ENCODE peak calls at places on chromosomes 16 and 17, in seven cellular contexts. W is vagina, N is H1, B is esophagus muscularis mucosa, Y is GM12892, R is spleen, J is GM23338. P is an unnamed sample.

GRCh38 chr16:10197003-10197402 is 14.8 kb upstream of the GRIN2A start:
- DNase-seq in W (no peak), B (no peak), J (no peak), Y (no peak), R (no peak), N (no peak), P (no peak)

GRCh38 chr16:25256821-25257503 is 683 bp downstream of the ZKSCAN2 start:
- DNase-seq in N (no peak), W (peak), B (no peak), J (peak), R (peak), Y (no peak), P (no peak)

GRCh38 chr17:67260051-67260987 is 15.3 kb upstream of the HELZ start:
- DNase-seq in J (no peak), W (no peak), B (no peak), N (no peak), R (no peak), Y (no peak), P (peak)

GRCh38 chr17:83056583-83057396 is 22.6 kb upstream of the METRNL start:
- DNase-seq in J (no peak), R (peak), N (no peak), Y (no peak), W (peak), B (no peak), P (peak)

GRCh38 chr17:15184872-15185624 is 80.1 kb downstream of the PMP22 start:
- DNase-seq in J (no peak), W (no peak), B (no peak), Y (no peak), R (no peak), N (no peak), P (no peak)

GRCh38 chr17:78716814-78717393 is 65.2 kb downstream of the CYTH1 start:
- DNase-seq in B (no peak), Y (no peak), R (peak), J (peak), N (no peak), W (no peak), P (peak)

GRCh38 chr17:27502526-27503324 is 46.5 kb downstream of the KSR1 start:
- DNase-seq in W (no peak), Y (no peak), B (no peak), R (no peak), J (no peak), N (no peak), P (no peak)

GRCh38 chr16:11621920-11622651 is 35.4 kb upstream of the LITAF start:
- DNase-seq in B (no peak), N (no peak), W (no peak), R (peak), J (no peak), Y (peak), P (no peak)

GRCh38 chr17:48499248-48499647 is 31.6 kb downstream of the HOXB1 start:
- DNase-seq in R (no peak), Y (no peak), W (no peak), B (no peak), N (no peak), J (no peak), P (no peak)

GRCh38 chr16:47887496-47887895 is 268.3 kb downstream of the ABCC12 start:
- DNase-seq in W (no peak), B (no peak), N (peak), Y (no peak), J (peak), R (no peak), P (no peak)

GRCh38 chr16:87226926-87227650 is 90.1 kb downstream of the C16orf95 start:
- DNase-seq in B (no peak), N (no peak), J (no peak), Y (no peak), R (no peak), W (no peak), P (no peak)

GRCh38 chr16:64964126-64964540 is 157.7 kb downstream of the CDH11 start:
- DNase-seq in Y (no peak), R (no peak), N (no peak), J (no peak), W (no peak), B (no peak), P (no peak)

GRCh38 chr17:44307387-44308186 is 814 bp upstream of the RUNDC3A start:
- DNase-seq in Y (no peak), N (no peak), W (no peak), J (peak), R (peak), B (no peak), P (peak)

GRCh38 chr17:62705116-62705515 is 77.6 kb downstream of the MRC2 start:
- DNase-seq in J (no peak), B (no peak), Y (no peak), N (no peak), W (no peak), R (peak), P (peak)

GRCh38 chr16:974001-974601 is 3.3 kb upstream of the LMF1 start:
- DNase-seq in R (no peak), B (no peak), W (no peak), Y (no peak), N (no peak), J (no peak), P (no peak)

GRCh38 chr17:36591434-36592315 is at the start of gene DHRS11:
- DNase-seq in W (no peak), J (peak), Y (peak), R (peak), N (peak), B (no peak), P (peak)

DNA sequence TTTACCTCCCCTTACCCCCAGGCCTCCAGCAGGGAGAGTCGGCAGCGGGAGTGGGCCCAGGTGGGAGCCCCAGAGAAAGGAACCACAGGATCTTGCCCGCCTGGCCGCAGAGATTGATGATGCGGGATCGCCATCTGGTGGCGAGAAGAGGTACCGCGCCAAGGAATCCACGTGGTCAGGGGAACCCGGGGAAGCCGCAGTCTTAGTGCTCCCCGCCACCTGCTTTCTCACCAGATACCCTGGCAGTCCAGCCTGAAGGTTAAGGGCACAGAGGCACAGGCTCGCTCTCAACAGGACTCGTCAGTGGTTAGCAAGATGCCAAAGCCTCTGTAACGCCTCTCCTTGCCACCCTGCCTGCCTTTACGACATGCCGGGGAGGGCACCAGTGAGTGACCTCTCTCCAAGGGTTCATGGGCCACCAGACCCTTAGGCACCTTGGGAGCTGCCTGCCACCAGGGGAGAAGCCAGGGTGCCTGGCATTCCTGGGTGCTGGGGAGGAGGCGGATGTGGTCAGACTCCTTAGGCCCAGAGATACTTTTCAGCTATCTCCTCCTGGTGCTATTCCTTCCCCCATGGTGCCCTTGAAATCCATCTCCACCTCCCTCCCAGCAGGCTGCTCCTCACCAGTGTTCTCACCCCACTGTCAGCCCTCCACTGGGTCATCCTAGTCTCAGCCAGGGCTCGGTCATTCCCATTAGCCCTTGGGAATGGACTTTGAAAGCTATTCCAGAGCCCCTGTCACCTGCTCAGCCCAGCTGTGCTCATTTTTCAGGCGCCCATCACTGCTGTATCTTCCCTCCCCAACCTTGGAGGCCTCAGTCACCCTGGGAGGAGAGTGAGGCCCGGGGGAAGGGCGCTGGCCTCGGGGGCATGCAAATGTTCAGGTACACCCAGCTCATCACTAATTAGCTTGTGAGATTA is 5.4 kb upstream of the RHBDF2 start:
- DNase-seq in W (no peak), Y (no peak), B (no peak), J (peak), R (peak), N (peak), P (peak)
- TF ChIP-seq POLR2AphosphoS5 in W (no peak), Y (no peak), B (no peak), J (no peak), R (peak), N (no peak), P (no peak)

DNA sequence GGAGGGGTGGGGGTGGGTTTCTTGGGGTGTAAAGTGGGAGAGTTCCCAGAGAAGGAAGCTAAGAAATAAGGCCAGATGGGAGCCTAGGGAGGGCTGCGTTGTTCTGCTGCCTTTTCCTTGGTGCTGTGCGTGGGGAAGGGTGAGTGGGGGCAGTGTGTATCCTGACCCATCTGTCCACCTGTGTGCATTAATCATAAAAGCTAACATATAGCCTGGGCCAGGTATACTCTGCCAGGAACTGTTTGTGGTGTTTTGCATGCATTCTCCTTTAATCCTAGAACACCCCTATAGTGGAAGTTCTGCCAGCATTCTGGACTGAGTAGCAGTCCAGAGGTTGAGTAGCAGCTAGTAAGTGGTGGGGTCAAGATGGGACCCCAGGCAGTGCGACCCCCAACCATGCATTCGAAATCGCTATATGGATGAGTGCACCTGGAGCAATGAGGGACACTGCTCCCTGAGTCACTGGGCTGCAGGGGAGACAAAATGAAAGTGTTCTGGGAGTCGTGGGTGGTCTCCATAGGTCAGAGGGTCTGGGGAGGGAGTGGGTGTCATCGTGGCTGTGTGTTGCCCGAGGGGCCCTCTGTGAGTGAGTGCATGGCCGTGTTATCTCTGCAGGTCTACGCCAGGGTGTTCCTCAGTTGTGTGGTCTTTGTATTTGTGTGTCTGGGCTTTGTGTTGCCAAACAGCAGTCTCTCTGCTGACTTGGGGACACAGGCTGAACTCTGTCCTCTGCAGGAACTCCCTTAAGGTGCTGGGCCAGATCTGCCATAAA is 1.3 kb downstream of the ERBB2 start:
- DNase-seq in W (no peak), J (peak), Y (no peak), B (no peak), R (no peak), N (no peak), P (no peak)
- TF ChIP-seq POLR2AphosphoS5 in W (no peak), J (no peak), Y (no peak), B (no peak), R (no peak), N (no peak), P (no peak)

DNA sequence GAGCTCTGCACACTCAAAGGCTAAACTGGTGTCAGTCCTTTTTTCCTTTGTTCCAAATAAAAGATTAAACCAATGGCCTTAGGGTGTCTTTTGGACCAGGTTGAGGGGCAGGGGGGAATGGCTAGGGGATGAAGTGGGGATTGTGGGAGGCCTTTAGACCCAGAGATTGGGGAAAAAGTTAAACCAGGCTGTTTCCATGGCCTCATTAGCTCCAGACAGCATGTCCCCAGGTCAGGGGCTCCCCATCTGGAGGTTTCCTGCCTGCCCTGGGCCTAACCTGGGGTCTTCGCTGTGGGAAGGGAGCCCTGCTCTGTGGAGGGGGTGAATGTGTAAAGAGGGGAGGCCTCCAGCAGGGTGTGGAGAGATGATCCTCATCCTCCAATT is 10.3 kb downstream of the FKBP10 start:
- DNase-seq in N (no peak), B (no peak), R (no peak), J (no peak), Y (no peak), W (no peak), P (no peak)
- TF ChIP-seq POLR2AphosphoS5 in N (no peak), B (no peak), R (no peak), J (no peak), Y (no peak), W (no peak), P (no peak)

DNA sequence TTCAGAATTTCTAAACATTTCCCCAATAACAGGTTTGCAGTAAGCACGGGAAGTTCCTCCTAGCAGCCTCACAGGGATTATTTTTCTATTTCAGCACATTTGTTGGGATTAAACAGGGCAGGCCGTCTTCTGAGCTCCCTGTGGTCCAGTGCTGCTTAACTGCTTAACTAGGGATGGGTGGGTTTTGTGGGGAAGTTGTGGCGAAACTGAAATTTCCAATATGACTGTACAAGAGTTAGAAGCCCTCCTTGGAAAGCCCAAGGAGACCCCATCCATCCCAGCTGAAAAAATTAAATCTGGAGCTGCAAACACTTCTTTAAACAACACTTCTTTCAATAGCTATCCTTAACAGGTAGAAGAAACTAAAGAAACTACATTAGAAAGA is 22.2 kb downstream of the FAM117A start:
- DNase-seq in Y (no peak), N (no peak), B (no peak), W (no peak), R (no peak), J (no peak), P (no peak)
- TF ChIP-seq POLR2AphosphoS5 in Y (no peak), N (no peak), B (no peak), W (no peak), R (no peak), J (no peak), P (no peak)

DNA sequence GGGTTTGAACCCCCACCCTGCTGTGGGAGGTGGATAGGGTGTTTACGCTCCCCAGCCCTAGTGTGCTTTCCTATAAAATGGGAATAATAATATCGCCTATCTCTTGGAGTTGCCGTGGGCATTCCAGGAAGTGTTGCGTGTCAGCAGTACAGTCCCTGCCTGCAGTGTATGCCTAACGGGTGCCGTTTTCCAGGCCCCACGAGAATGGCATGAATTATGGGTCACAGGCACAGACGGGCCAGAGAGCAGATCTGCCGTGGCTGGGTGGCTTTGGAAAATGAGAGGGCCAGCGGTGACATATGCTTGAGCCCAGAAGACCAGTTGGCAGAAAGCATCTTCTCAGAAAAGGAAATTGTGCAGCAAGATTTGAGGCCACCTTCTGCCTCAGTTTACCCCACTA is 116.2 kb upstream of the CIBAR2 start:
- DNase-seq in Y (no peak), B (no peak), J (no peak), N (no peak), R (no peak), W (no peak), P (peak)
- TF ChIP-seq POLR2AphosphoS5 in Y (no peak), B (no peak), J (no peak), N (no peak), R (no peak), W (no peak), P (no peak)